ENCODE peak calls at places on chromosomes 2 and 18, in nine cellular contexts. I is SJSA1; U is GM13976; Y is LHCN-M2; Z is CD8-positive, alpha-beta T cell; X is mesothelial cell of epicardium; J is T-cell; T is adipocyte; E is Right ventricle myocardium superior. C is an unnamed sample.

GRCh38 chr2:71500426-71501079 is 47.2 kb downstream of the DYSF start:
- DNase-seq in E (peak), J (no peak), T (no peak), Y (no peak), X (no peak), U (no peak), Z (no peak), I (peak), C (no peak)

GRCh38 chr18:57026316-57026715 is 120.6 kb upstream of the BOD1L2 start:
- DNase-seq in Y (no peak), T (peak), X (no peak), U (no peak), J (no peak), Z (no peak), E (no peak), I (no peak), C (no peak)

GRCh38 chr2:223386984-223387383 is 215.2 kb downstream of the SCG2 start:
- DNase-seq in X (no peak), Y (no peak), T (no peak), I (no peak), J (no peak), U (no peak), Z (no peak), E (no peak), C (no peak)

GRCh38 chr2:73156539-73157124 is 43.9 kb upstream of the RAB11FIP5 start:
- DNase-seq in E (peak), U (peak), Y (peak), X (peak), T (peak), Z (peak), J (peak), I (peak), C (peak)

GRCh38 chr2:23585218-23585945 is 200.4 kb downstream of the KLHL29 start:
- DNase-seq in I (no peak), Z (no peak), U (no peak), Y (no peak), E (peak), X (no peak), T (no peak), J (no peak), C (peak)

GRCh38 chr2:19043893-19044292 is 314.5 kb downstream of the OSR1 start:
- DNase-seq in Z (no peak), I (no peak), U (no peak), E (no peak), J (no peak), X (no peak), Y (peak), T (no peak), C (no peak)

GRCh38 chr2:223847410-223847809 is 10.0 kb upstream of the AP1S3 start:
- DNase-seq in Z (no peak), U (no peak), Y (no peak), I (no peak), X (no peak), E (no peak), T (no peak), J (no peak), C (no peak)

GRCh38 chr2:128289439-128289838 is 29.2 kb downstream of the HS6ST1 start:
- DNase-seq in E (peak), J (no peak), Z (no peak), T (no peak), I (peak), U (no peak), X (no peak), Y (no peak), C (no peak)

C was measured in D721Med.